ENCODE peak calls at places on chromosomes 2 and 18, in six cellular contexts. Z is IMR-90, A is mesendoderm, U is H9, M is H1, V is mesenchymal stem cell. D is an unnamed sample.
A peak's percentile ranks its signal among the peaks of the same experiment; 100 is the strongest.

GRCh38 chr2:18546586-18546985 is 13.9 kb downstream of the RDH14 start:
- DNase-seq in Z (peak; percentile 19), A (peak; percentile 36), U (no peak), M (no peak), V (peak; percentile 8), D (no peak)

GRCh38 chr2:107466241-107466640 is 360.5 kb upstream of the RGPD4 start:
- DNase-seq in Z (no peak), A (no peak), U (no peak), M (no peak), V (no peak), D (no peak)

GRCh38 chr2:42752299-42752698 is 11.6 kb downstream of the OXER1 start:
- DNase-seq in Z (no peak), A (no peak), U (no peak), M (no peak), V (no peak), D (no peak)

GRCh38 chr18:76496200-76496890 is 1.3 kb upstream of the ZNF516 start:
- DNase-seq in Z (peak; percentile 74), A (peak; percentile 79), U (peak; percentile 76), M (no peak), V (peak; percentile 79), D (peak; percentile 70)

GRCh38 chr18:46166261-46166970 is 62.2 kb downstream of the HAUS1 start:
- DNase-seq in Z (no peak), A (no peak), U (peak; percentile 52), M (no peak), V (no peak), D (no peak)

GRCh38 chr2:161017780-161018440 is 142.3 kb upstream of the TANK start:
- DNase-seq in Z (no peak), A (no peak), U (no peak), M (no peak), V (no peak), D (no peak)

GRCh38 chr2:196233033-196233807 is 61.8 kb upstream of the STK17B start:
- DNase-seq in Z (peak; percentile 85), A (no peak), U (no peak), M (no peak), V (peak; percentile 87), D (no peak)

GRCh38 chr2:127387655-127388422 is at the start of gene MAP3K2:
- DNase-seq in Z (peak; percentile 90), A (peak; percentile 94), U (peak; percentile 93), M (no peak), V (peak; percentile 91), D (peak; percentile 93)

GRCh38 chr2:113274427-113274826 is 4.3 kb downstream of the PAX8 start:
- DNase-seq in Z (no peak), A (no peak), U (no peak), M (no peak), V (no peak), D (no peak)

GRCh38 chr18:48663931-48664847 is 125.4 kb downstream of the CTIF start:
- DNase-seq in Z (peak; percentile 36), A (peak; percentile 65), U (peak; percentile 85), M (peak; percentile 56), V (peak; percentile 57), D (peak; percentile 66)

GRCh38 chr18:32450874-32451273 is 19.8 kb downstream of the GAREM1 start:
- DNase-seq in Z (no peak), A (no peak), U (no peak), M (no peak), V (no peak), D (no peak)

GRCh38 chr2:76083248-76083647 is 372.5 kb upstream of the GCFC2 start:
- DNase-seq in Z (no peak), A (no peak), U (no peak), M (no peak), V (no peak), D (no peak)

GRCh38 chr2:1891147-1891546 is 146.8 kb upstream of the PXDN start:
- DNase-seq in Z (no peak), A (no peak), U (no peak), M (no peak), V (no peak), D (no peak)

GRCh38 chr2:203579730-203580129 is 44.6 kb upstream of the RAPH1 start:
- DNase-seq in Z (no peak), A (peak; percentile 50), U (no peak), M (no peak), V (no peak), D (no peak)

GRCh38 chr2:16336916-16337315 is 328.7 kb downstream of the CYRIA start:
- DNase-seq in Z (no peak), A (no peak), U (no peak), M (no peak), V (no peak), D (no peak)

GRCh38 chr18:31722369-31722957 is 38.1 kb upstream of the B4GALT6 start:
- DNase-seq in Z (peak; percentile 63), A (peak; percentile 90), U (peak; percentile 86), M (peak; percentile 60), V (peak; percentile 79), D (peak; percentile 71)

GRCh38 chr2:80303825-80304521 is 579 bp downstream of the LRRTM1 start:
- DNase-seq in Z (no peak), A (peak; percentile 56), U (peak; percentile 57), M (no peak), V (peak; percentile 21), D (no peak)

GRCh38 chr18:8771930-8772329 is 66.6 kb downstream of the MTCL1 start:
- DNase-seq in Z (no peak), A (no peak), U (no peak), M (no peak), V (no peak), D (no peak)

GRCh38 chr2:95309599-95309998 is 12.5 kb downstream of the KCNIP3 start:
- DNase-seq in Z (no peak), A (no peak), U (no peak), M (no peak), V (no peak), D (no peak)

GRCh38 chr2:9655441-9656269 is 24.9 kb upstream of the YWHAQ start:
- DNase-seq in Z (peak; percentile 94), A (no peak), U (no peak), M (no peak), V (peak; percentile 94), D (no peak)

GRCh38 chr2:10573709-10574108 is 116.1 kb downstream of the NOL10 start:
- DNase-seq in Z (no peak), A (no peak), U (no peak), M (no peak), V (no peak), D (no peak)

GRCh38 chr18:36917907-36918306 is 89.0 kb downstream of the KIAA1328 start:
- DNase-seq in Z (no peak), A (no peak), U (no peak), M (no peak), V (no peak), D (no peak)

DNA sequence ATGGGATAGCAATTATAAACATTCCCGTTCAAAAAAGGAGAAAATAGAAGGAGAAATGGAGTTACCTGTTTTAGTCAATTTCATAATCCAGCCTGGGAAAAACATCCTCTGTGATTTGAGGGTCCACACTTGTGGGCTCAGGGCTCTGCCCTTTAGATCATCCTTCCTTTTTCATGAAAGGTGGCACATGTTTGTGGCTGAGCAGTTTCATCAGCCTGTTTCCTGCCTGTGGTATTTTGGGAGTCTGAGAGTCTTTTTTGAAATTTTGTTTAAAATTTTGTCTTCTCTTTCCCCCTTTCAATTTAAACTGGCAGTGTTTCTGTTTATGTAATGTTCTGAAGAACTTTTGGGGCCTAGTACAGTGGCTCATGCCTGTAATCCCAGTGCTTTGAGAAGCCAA is 84.0 kb downstream of the KIAA1328 start:
- DNase-seq in Z (no peak), A (no peak), U (no peak), M (no peak), V (no peak), D (no peak)
- H2BK15ac ChIP-seq in Z (no peak overlapping the region), A (no peak overlapping the region), U (no peak overlapping the region), M (no peak overlapping the region), V (no peak overlapping the region), D (no peak overlapping the region)

GRCh38 chr2:25241452-25241851 is 73.1 kb upstream of the POMC start:
- DNase-seq in Z (no peak), A (no peak), U (no peak), M (no peak), V (no peak), D (no peak)
- H2BK15ac ChIP-seq in Z (no peak overlapping the region), A (no peak overlapping the region), U (no peak overlapping the region), M (no peak overlapping the region), V (no peak overlapping the region), D (no peak overlapping the region)

GRCh38 chr2:155404433-155405002 is 706.0 kb downstream of the KCNJ3 start:
- DNase-seq in Z (no peak), A (peak; percentile 19), U (peak; percentile 39), M (no peak), V (no peak), D (no peak)
- H2BK15ac ChIP-seq in Z (no peak overlapping the region), A (no peak overlapping the region), U (no peak overlapping the region), M (no peak overlapping the region), V (no peak overlapping the region), D (no peak overlapping the region)

GRCh38 chr18:24277516-24277915 is 120.1 kb downstream of the OSBPL1A start:
- DNase-seq in Z (no peak), A (no peak), U (no peak), M (no peak), V (no peak), D (no peak)

GRCh38 chr18:24273596-24273995 is 124.0 kb downstream of the OSBPL1A start:
- DNase-seq in Z (peak; percentile 44), A (no peak), U (no peak), M (no peak), V (no peak), D (no peak)

GRCh38 chr18:24276994-24277393 is 120.6 kb downstream of the OSBPL1A start:
- DNase-seq in Z (no peak), A (no peak), U (no peak), M (no peak), V (no peak), D (no peak)

GRCh38 chr18:24274822-24275221 is 122.8 kb downstream of the OSBPL1A start:
- DNase-seq in Z (no peak), A (no peak), U (no peak), M (no peak), V (no peak), D (no peak)

DNA sequence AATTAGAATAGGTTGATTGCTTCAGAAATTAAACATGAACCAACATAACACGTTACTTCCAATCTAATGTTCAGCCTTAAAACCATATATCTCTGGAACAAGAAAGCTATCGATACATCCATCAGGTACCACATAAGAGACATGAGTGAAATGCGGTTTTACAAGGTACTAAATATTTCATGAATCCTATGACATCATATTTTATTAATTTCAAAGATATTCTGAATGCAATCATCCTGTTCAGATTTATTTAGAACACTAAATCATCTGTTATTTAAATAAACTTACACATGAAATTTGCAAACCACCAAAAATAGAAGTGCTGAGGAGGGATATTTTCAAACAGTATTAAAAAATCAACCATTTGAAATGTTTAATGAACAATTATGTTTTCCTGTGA is 119.0 kb downstream of the OSBPL1A start:
- DNase-seq in Z (no peak), A (no peak), U (no peak), M (no peak), V (no peak), D (no peak)
- H2BK15ac ChIP-seq in Z (no peak overlapping the region), A (no peak overlapping the region), U (no peak overlapping the region), M (no peak overlapping the region), V (no peak overlapping the region), D (no peak overlapping the region)

GRCh38 chr18:45059695-45060094 is 379.0 kb downstream of the SETBP1 start:
- DNase-seq in Z (peak; percentile 88), A (no peak), U (no peak), M (no peak), V (peak; percentile 78), D (no peak)
- H2BK15ac ChIP-seq in Z (no peak overlapping the region), A (no peak overlapping the region), U (no peak overlapping the region), M (no peak overlapping the region), V (no peak overlapping the region), D (no peak overlapping the region)

GRCh38 chr2:119541476-119541875 is 2.8 kb upstream of the CFAP221 start:
- DNase-seq in Z (no peak), A (peak; percentile 95), U (no peak), M (no peak), V (no peak), D (no peak)
- H2BK15ac ChIP-seq in Z (no peak overlapping the region), A (no peak overlapping the region), U (no peak overlapping the region), M (no peak overlapping the region), V (no peak overlapping the region), D (no peak overlapping the region)

GRCh38 chr2:148969585-148970180 is 68.8 kb upstream of the LYPD6B start:
- DNase-seq in Z (no peak), A (no peak), U (no peak), M (no peak), V (no peak), D (no peak)
- H2BK15ac ChIP-seq in Z (no peak overlapping the region), A (no peak overlapping the region), U (no peak overlapping the region), M (no peak overlapping the region), V (no peak overlapping the region), D (no peak overlapping the region)